ENCODE peak calls at places on chromosome 6, in eight cellular contexts. S, P, H, W, B, Z, X and Y are unnamed samples. For H3K9me2, the result is how much of the 10 kb centered on the place peaks cover.

GRCh38 chr6:53486679-53487078 is 58.2 kb downstream of the GCLC start:
- DNase-seq in H (no peak), Z (no peak), B (no peak), X (no peak), S (no peak), W (no peak), P (no peak), Y (no peak)

GRCh38 chr6:170292111-170292777 is 1.4 kb upstream of the DLL1 start:
- DNase-seq in P (peak), H (peak), W (no peak), S (no peak), Z (no peak), B (no peak), X (peak), Y (no peak)

GRCh38 chr6:163756079-163756478 is 341.6 kb downstream of the QKI start:
- DNase-seq in H (no peak), P (no peak), B (peak), S (no peak), X (no peak), Z (no peak), W (no peak), Y (peak)

GRCh38 chr6:38077488-38078015 is 258.0 kb downstream of the ZFAND3 start:
- DNase-seq in P (no peak), S (no peak), X (no peak), B (no peak), H (no peak), W (no peak), Z (no peak), Y (no peak)

GRCh38 chr6:107491059-107491609 is 1.2 kb downstream of the SOBP start:
- DNase-seq in S (no peak), Z (peak), X (peak), H (peak), W (no peak), B (no peak), P (peak), Y (peak)

GRCh38 chr6:131488780-131489179 is 84.2 kb upstream of the ARG1 start:
- DNase-seq in X (no peak), W (no peak), Z (no peak), B (no peak), S (no peak), P (no peak), H (no peak), Y (no peak)

GRCh38 chr6:76861403-76861802 is 601.9 kb downstream of the HTR1B start:
- DNase-seq in H (peak), Z (peak), W (peak), B (peak), P (peak), X (peak), S (peak), Y (peak)

GRCh38 chr6:71289039-71289801 is 609 bp downstream of the OGFRL1 start:
- DNase-seq in B (peak), Z (peak), X (peak), P (peak), W (peak), S (no peak), H (peak), Y (peak)

DNA sequence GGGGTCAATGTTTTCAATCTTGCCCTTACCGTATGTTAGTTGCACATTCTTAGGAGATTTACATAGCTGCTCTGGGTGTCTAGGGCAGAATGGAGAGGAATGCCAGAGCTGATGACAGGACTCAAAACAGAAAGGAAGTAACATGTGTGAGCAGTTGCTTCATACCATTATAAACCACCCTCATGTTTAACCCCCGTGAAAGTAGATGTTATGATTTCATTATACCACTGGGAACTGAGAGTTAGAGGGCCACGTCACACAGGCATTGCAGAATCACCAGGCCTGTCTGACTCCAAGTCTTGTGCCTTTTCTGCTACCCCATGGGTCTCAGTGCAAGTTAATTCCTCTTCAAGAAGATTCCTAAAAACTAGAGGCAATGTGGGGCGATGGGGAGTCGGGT is 23.5 kb upstream of the SIM1 start:
- DNase-seq in W (no peak), H (no peak), P (no peak), S (no peak), X (no peak), Z (no peak), B (no peak), Y (no peak)
- H3K4me2 ChIP-seq in W (no peak), H (no peak), P (no peak), S (no peak), X (no peak), Z (no peak), B (no peak), Y (no peak)

GRCh38 chr6:6091608-6092002 is 84.9 kb upstream of the NRN1 start:
- DNase-seq in H (no peak), P (no peak), X (no peak), Z (no peak), S (no peak), W (no peak), B (no peak), Y (no peak)
- H3K9me2 ChIP-seq in H (under half), P (under half), X (under half), Z (under half), S (under half), W (under half), B (under half), Y (under half)

GRCh38 chr6:117265425-117266266 is at the start of gene VGLL2:
- DNase-seq in B (peak), P (peak), X (peak), Z (peak), W (no peak), H (peak), S (no peak), Y (no peak)
- TF ChIP-seq EZH2phosphoT487 in B (no peak), P (no peak), X (no peak), Z (no peak), W (no peak), H (peak), S (no peak), Y (no peak)

DNA sequence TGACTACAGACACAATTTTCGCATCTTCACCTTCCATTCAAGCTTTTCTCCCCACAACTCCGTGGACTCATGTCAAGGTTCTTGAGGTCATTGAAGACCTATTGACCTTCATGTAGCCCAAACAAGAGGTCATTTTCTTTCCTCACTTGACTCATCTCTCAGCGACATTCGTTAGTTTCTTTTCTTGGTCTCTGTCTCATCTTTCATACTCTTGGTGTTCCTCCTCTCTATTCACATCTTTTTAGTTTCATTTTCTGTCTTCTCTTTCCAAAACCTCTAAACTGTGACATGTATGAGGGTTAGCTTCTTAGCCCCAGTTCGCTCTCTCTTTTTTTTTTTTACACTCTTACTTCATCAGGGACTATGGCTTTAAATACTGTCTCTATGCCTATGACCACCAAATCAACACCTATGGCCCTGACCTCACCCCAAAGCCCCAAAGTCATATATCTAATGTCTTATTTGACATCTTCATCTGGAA is 128.6 kb upstream of the BACH2 start:
- DNase-seq in B (peak), Z (no peak), S (no peak), P (no peak), X (no peak), H (no peak), W (no peak), Y (no peak)
- H3K4me2 ChIP-seq in B (peak), Z (no peak), S (no peak), P (no peak), X (no peak), H (no peak), W (no peak), Y (peak)

GRCh38 chr6:74057326-74057725 is 361.3 kb downstream of the CD109 start:
- DNase-seq in X (no peak), Z (no peak), W (no peak), P (peak), S (no peak), H (no peak), B (no peak), Y (no peak)
- H3K9me2 ChIP-seq in X (under half), Z (under half), W (under half), P (under half), S (under half), H (under half), B (under half), Y (under half)

GRCh38 chr6:3885262-3886036 is 36.3 kb downstream of the FAM50B start:
- DNase-seq in W (peak), X (no peak), Z (peak), S (peak), H (peak), P (peak), B (no peak), Y (no peak)
- TF ChIP-seq EZH2phosphoT487 in W (no peak), X (no peak), Z (no peak), S (no peak), H (no peak), P (no peak), B (no peak), Y (no peak)

GRCh38 chr6:155163616-155164015 is 100.2 kb upstream of the CLDN20 start:
- DNase-seq in B (no peak), W (no peak), P (no peak), S (no peak), H (no peak), Z (no peak), X (no peak), Y (no peak)

GRCh38 chr6:155165029-155165710 is 98.6 kb upstream of the CLDN20 start:
- DNase-seq in Z (no peak), W (no peak), B (no peak), S (no peak), X (no peak), H (no peak), P (no peak), Y (no peak)

GRCh38 chr6:155158044-155158843 is 105.6 kb upstream of the CLDN20 start:
- DNase-seq in H (no peak), S (no peak), P (peak), X (no peak), Z (no peak), B (no peak), W (peak), Y (peak)

GRCh38 chr6:155157101-155157500 is 106.7 kb upstream of the CLDN20 start:
- DNase-seq in Z (no peak), P (no peak), B (no peak), W (no peak), X (no peak), S (no peak), H (no peak), Y (no peak)

DNA sequence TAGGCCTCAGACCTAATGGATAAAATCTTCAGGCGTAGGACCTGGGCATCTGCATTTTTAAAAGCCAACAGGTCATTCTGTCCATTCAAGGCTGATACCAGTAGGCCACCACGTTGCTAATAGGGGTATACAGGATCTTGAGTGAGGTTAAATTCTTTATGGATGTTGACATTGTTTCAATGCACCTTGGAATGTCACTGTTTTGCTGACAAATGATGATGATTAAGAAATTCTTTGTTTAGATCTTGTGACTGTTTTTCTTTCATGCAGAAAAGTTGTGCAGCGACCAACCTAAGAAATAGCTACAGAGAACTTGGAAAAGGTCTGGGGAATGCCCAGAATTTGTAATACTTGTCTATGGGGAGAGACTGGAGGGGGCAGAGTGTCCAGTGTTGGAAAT is 101.1 kb upstream of the CLDN20 start:
- DNase-seq in W (peak), B (no peak), P (no peak), H (no peak), Z (no peak), S (no peak), X (no peak), Y (no peak)
- H3K4me2 ChIP-seq in W (no peak), B (no peak), P (no peak), H (no peak), Z (no peak), S (no peak), X (no peak), Y (no peak)

DNA sequence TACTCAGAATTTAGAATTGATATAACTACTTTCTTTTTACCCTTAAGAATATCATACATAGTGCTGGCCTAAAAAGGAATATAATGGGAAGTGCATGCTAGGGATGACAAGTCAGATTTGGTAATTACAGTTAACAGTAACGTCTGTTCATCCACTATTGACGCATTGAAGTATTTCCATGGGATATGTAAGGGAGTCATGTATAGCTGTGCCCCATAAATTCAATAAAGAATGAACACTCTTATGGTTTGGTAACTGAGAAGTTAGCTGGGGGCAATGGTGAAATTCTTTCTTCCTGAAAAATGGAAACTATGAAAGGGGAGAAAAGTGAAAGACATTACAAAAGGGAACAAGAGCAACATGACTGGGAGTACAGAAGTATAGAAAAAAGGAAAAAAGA is 2.6 kb upstream of the COL19A1 start:
- DNase-seq in P (no peak), B (no peak), X (no peak), W (no peak), Z (no peak), S (no peak), H (no peak), Y (no peak)
- H3K9me2 ChIP-seq in P (under half), B (under half), X (under half), W (under half), Z (under half), S (under half), H (under half), Y (under half)